ENCODE peak calls at places on chromosomes 6 and 20, in five cellular contexts. F is IMR-90, R is HEK293T, O is A549, E is K562. P is an unnamed sample.
A peak's percentile ranks its signal among the peaks of the same experiment; 100 is the strongest.

GRCh38 chr6:134446228-134446848 is 128.4 kb upstream of the SGK1 start:
- DNase-seq in F (peak; percentile 78), R (peak; percentile 36), O (no peak), E (no peak), P (no peak)

GRCh38 chr6:106134087-106134770 is 48.1 kb downstream of the PRDM1 start:
- DNase-seq in F (no peak), R (no peak), O (no peak), E (no peak), P (no peak)

GRCh38 chr6:79640146-79641111 is 9.3 kb downstream of the SH3BGRL2 start:
- DNase-seq in F (no peak), R (no peak), O (no peak), E (no peak), P (no peak)

GRCh38 chr20:49501917-49502316 is 19.4 kb upstream of the KCNB1 start:
- DNase-seq in F (peak; percentile 26), R (peak; percentile 30), O (peak; percentile 60), E (peak; percentile 40), P (no peak)

GRCh38 chr6:4973972-4974885 is 29.6 kb downstream of the RPP40 start:
- DNase-seq in F (peak; percentile 72), R (peak; percentile 42), O (no peak), E (peak; percentile 33), P (no peak)

GRCh38 chr6:37990762-37991525 is 171.4 kb downstream of the ZFAND3 start:
- DNase-seq in F (peak; percentile 88), R (no peak), O (peak; percentile 32), E (no peak), P (no peak)

GRCh38 chr6:33655155-33655554 is 34.0 kb downstream of the ITPR3 start:
- DNase-seq in F (no peak), R (no peak), O (no peak), E (no peak), P (no peak)

GRCh38 chr6:108565893-108566292 is 5.2 kb downstream of the FOXO3 start:
- DNase-seq in F (peak; percentile 88), R (no peak), O (no peak), E (no peak), P (no peak)

GRCh38 chr20:45833883-45834796 is 541 bp downstream of the SNX21 start:
- DNase-seq in F (peak; percentile 49), R (peak; percentile 73), O (peak; percentile 66), E (peak; percentile 50), P (no peak)

GRCh38 chr6:119628691-119629621 is 279.4 kb upstream of the MAN1A1 start:
- DNase-seq in F (no peak), R (no peak), O (no peak), E (no peak), P (no peak)

GRCh38 chr20:22562620-22563019 is 21.8 kb downstream of the FOXA2 start:
- DNase-seq in F (no peak), R (no peak), O (no peak), E (no peak), P (no peak)

GRCh38 chr6:43735642-43736199 is 34.3 kb upstream of the VEGFA start:
- DNase-seq in F (no peak), R (no peak), O (no peak), E (no peak), P (no peak)

GRCh38 chr6:26598267-26598666 is 1.5 kb downstream of the ABT1 start:
- DNase-seq in F (no peak), R (no peak), O (no peak), E (no peak), P (no peak)

GRCh38 chr6:41498968-41499599 is 47.1 kb upstream of the FOXP4 start:
- DNase-seq in F (no peak), R (no peak), O (no peak), E (no peak), P (no peak)

GRCh38 chr6:4402477-4402976 is 267.2 kb upstream of the ECI2 start:
- DNase-seq in F (peak; percentile 89), R (no peak), O (peak; percentile 66), E (no peak), P (no peak)

GRCh38 chr6:81487489-81487888 is 265.0 kb downstream of the TENT5A start:
- DNase-seq in F (peak; percentile 62), R (no peak), O (peak; percentile 4), E (no peak), P (no peak)

GRCh38 chr6:10577112-10577511 is 56.0 kb downstream of the GCNT2 start:
- DNase-seq in F (no peak), R (no peak), O (no peak), E (no peak), P (no peak)

GRCh38 chr6:95249176-95249575 is 328.2 kb upstream of the MANEA start:
- DNase-seq in F (peak; percentile 80), R (no peak), O (peak; percentile 36), E (no peak), P (no peak)

GRCh38 chr20:35007413-35007812 is 51.7 kb downstream of the MYH7B start:
- DNase-seq in F (no peak), R (no peak), O (no peak), E (no peak), P (no peak)

GRCh38 chr6:44300424-44300823 is 12.7 kb downstream of the AARS2 start:
- DNase-seq in F (no peak), R (no peak), O (no peak), E (no peak), P (no peak)

GRCh38 chr6:56312049-56312448 is 64.7 kb upstream of the COL21A1 start:
- DNase-seq in F (peak; percentile 9), R (no peak), O (no peak), E (no peak), P (no peak)

GRCh38 chr6:152458648-152459047 is 178.5 kb downstream of the SYNE1 start:
- DNase-seq in F (peak; percentile 72), R (no peak), O (no peak), E (no peak), P (no peak)

GRCh38 chr6:42227173-42227850 is 9.7 kb upstream of the MRPS10 start:
- DNase-seq in F (no peak), R (no peak), O (no peak), E (no peak), P (no peak)

GRCh38 chr6:4946521-4946920 is 57.3 kb downstream of the RPP40 start:
- DNase-seq in F (no peak), R (no peak), O (no peak), E (no peak), P (no peak)

GRCh38 chr6:130190701-130191375 is 31.9 kb downstream of the SAMD3 start:
- DNase-seq in F (no peak), R (no peak), O (no peak), E (no peak), P (no peak)

GRCh38 chr20:47051936-47052566 is 157.4 kb downstream of the EYA2 start:
- DNase-seq in F (no peak), R (no peak), O (no peak), E (no peak), P (no peak)

GRCh38 chr6:67362976-67363375 is 1272.1 kb upstream of the ADGRB3 start:
- DNase-seq in F (no peak), R (no peak), O (no peak), E (peak; percentile 12), P (no peak)

GRCh38 chr6:17714879-17715860 is 8.4 kb upstream of the NUP153 start:
- DNase-seq in F (peak; percentile 98), R (peak; percentile 14), O (peak; percentile 70), E (peak; percentile 88), P (no peak)

GRCh38 chr6:52098649-52099184 is 11.3 kb upstream of the PKHD1 start:
- DNase-seq in F (no peak), R (no peak), O (no peak), E (no peak), P (no peak)

GRCh38 chr6:135535989-135536414 is 38.5 kb upstream of the AHI1 start:
- DNase-seq in F (peak; percentile 98), R (peak; percentile 66), O (peak; percentile 63), E (peak; percentile 52), P (peak; percentile 4)

GRCh38 chr6:45421700-45422540 is 44.2 kb upstream of the SUPT3H start:
- DNase-seq in F (peak; percentile 67), R (peak; percentile 59), O (peak; percentile 42), E (peak; percentile 60), P (no peak)

GRCh38 chr6:136092897-136093296 is 157.2 kb downstream of the MTFR2 start:
- DNase-seq in F (no peak), R (no peak), O (no peak), E (no peak), P (no peak)

GRCh38 chr6:168724033-168724432 is 283.0 kb downstream of the SMOC2 start:
- DNase-seq in F (no peak), R (no peak), O (no peak), E (no peak), P (no peak)

GRCh38 chr20:50982372-50982771 is 23.8 kb downstream of the MOCS3 start:
- DNase-seq in F (peak; percentile 68), R (no peak), O (peak; percentile 80), E (no peak), P (no peak)

GRCh38 chr20:64106435-64106961 is 867 bp downstream of the NPBWR2 start:
- DNase-seq in F (no peak), R (no peak), O (no peak), E (no peak), P (no peak)

GRCh38 chr20:11716945-11717248 is 200.8 kb upstream of the BTBD3 start:
- DNase-seq in F (no peak), R (no peak), O (no peak), E (no peak), P (no peak)
- TF ChIP-seq BHLHE40 in F (no peak), R (no peak), O (no peak), E (no peak), P (no peak)

GRCh38 chr6:123821112-123821511 is 17.4 kb downstream of the NKAIN2 start:
- DNase-seq in F (no peak), R (no peak), O (no peak), E (no peak), P (no peak)
- TF ChIP-seq BHLHE40 in F (no peak), R (no peak), O (no peak), E (no peak), P (no peak)

GRCh38 chr6:31607317-31607716 is 7.7 kb upstream of the AIF1 start:
- DNase-seq in F (no peak), R (no peak), O (no peak), E (no peak), P (no peak)
- TF ChIP-seq BHLHE40 in F (no peak), R (no peak), O (no peak), E (no peak), P (no peak)

GRCh38 chr6:156021746-156022396 is 566.2 kb upstream of the NOX3 start:
- DNase-seq in F (peak; percentile 86), R (no peak), O (no peak), E (no peak), P (no peak)

GRCh38 chr6:156016186-156016976 is 560.7 kb upstream of the NOX3 start:
- DNase-seq in F (peak; percentile 68), R (no peak), O (no peak), E (no peak), P (no peak)

GRCh38 chr6:156013155-156013554 is 557.5 kb upstream of the NOX3 start:
- DNase-seq in F (no peak), R (no peak), O (no peak), E (no peak), P (no peak)

DNA sequence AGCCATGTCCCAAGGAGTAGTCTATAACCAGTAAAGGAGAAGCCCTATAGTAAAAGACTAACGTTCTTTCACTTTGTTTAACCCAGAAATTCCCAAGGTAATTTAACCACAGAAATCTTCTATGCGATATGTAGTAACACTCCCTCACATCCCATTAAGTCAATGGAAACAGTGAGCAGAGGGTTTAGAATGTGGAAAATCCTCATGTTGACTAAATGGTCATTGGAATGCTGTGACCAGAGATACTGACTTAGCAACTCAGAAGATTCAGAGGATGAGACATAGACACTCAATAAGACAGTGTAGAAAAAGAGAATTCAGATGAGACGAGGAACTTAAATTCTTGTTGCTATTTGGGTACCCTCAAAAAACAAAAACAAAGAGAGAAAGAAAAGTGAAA is 562.2 kb upstream of the NOX3 start:
- DNase-seq in F (peak; percentile 92), R (no peak), O (no peak), E (no peak), P (no peak)
- TF ChIP-seq BHLHE40 in F (no peak), R (no peak), O (no peak), E (no peak), P (no peak)